ENCODE peak calls at places on chromosomes 5 and 9, in five cellular contexts. S is heart right ventricle, O is psoas muscle, G is MG63, Y is kidney. Q is an unnamed sample. For H3K9me3, the result is how much of the 10 kb centered on the place peaks cover.

GRCh38 chr5:12292610-12293204 is 388.5 kb upstream of the CTNND2 start:
- DNase-seq in S (no peak), Y (no peak), O (no peak), G (no peak), Q (no peak)

GRCh38 chr5:32317056-32317455 is 4.3 kb upstream of the MTMR12 start:
- DNase-seq in Y (no peak), G (peak), S (no peak), O (no peak), Q (no peak)

GRCh38 chr5:173568128-173568527 is 48.3 kb downstream of the BOD1 start:
- DNase-seq in S (no peak), O (no peak), Y (no peak), G (no peak), Q (no peak)

GRCh38 chr9:2241461-2241874 is 226.3 kb downstream of the SMARCA2 start:
- DNase-seq in Y (peak), G (no peak), S (peak), O (peak), Q (no peak)

GRCh38 chr5:104241051-104241450 is 678.5 kb upstream of the NUDT12 start:
- DNase-seq in Y (no peak), G (peak), O (no peak), S (no peak), Q (no peak)

GRCh38 chr5:119896851-119897536 is 267.6 kb downstream of the FAM170A start:
- DNase-seq in Y (no peak), S (no peak), O (no peak), G (no peak), Q (no peak)

GRCh38 chr9:4287386-4287785 is 12.5 kb downstream of the GLIS3 start:
- DNase-seq in Y (no peak), G (no peak), S (no peak), O (no peak), Q (no peak)

GRCh38 chr5:142600611-142601360 is 85.1 kb downstream of the FGF1 start:
- DNase-seq in G (peak), O (no peak), Y (no peak), S (peak), Q (no peak)

GRCh38 chr9:133522073-133522910 is 2.5 kb downstream of the MYMK start:
- DNase-seq in O (no peak), Y (peak), G (no peak), S (peak), Q (no peak)

GRCh38 chr5:141356133-141356532 is 1.3 kb downstream of the PCDHGA4 start:
- DNase-seq in S (no peak), G (no peak), Y (no peak), O (no peak), Q (no peak)
- H3K9me3 ChIP-seq in S (half or more), G (under half), Y (half or more), O (under half), Q (half or more)

DNA sequence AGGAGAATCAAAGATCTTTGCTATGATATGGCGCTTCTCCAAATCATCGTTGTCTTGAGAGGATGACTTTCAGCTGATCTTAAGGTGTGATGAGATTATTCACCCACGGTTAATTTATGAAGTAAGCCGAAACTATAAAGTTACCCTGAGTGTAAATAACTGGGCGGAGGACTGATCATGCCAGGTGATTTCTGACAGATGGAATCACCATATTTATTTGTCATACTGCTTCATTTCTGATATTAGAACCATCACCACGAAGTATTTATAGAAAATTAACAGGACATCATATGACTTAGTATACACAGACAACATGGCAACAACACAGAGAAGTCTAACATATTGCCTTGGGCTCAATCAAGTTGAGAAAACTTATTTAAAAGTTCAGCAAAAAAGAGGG is 601.9 kb downstream of the RAB3C start:
- DNase-seq in O (no peak), S (no peak), Y (no peak), G (no peak), Q (no peak)
- H3K9me3 ChIP-seq in O (under half), S (under half), Y (under half), G (under half), Q (under half)

GRCh38 chr5:43336159-43336558 is 22.9 kb upstream of the HMGCS1 start:
- DNase-seq in S (no peak), O (no peak), Y (no peak), G (no peak), Q (no peak)
- H3K9me3 ChIP-seq in S (under half), O (under half), Y (under half), G (under half), Q (under half)

DNA sequence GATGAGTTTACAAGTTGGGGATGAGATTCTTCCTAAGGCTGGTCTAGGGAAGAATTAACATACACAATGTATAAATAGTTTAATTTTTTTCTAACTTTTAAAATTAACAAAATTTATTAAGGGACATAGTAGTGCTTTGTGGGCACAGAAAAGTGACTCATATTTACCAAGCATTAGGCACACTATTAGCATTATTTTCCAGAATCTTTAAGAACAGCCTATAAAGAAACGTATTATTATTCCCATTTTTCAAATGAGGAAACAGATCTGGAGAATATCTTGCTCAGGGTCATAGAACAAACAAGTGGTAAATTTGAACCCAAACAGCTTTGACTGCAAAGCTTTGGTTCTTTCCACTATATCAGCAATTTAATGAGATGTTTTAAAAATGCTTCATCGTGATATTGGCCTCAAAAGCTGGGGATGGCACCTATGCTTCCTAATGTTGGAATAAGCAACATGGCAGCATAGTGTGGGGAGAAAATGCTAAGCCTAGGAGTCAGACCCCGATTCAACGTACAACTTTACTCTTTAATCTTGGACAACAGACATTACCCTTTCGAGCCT is 55.9 kb downstream of the ABCA1 start:
- DNase-seq in S (no peak), G (no peak), Y (no peak), O (no peak), Q (no peak)
- H3K9me3 ChIP-seq in S (under half), G (under half), Y (under half), O (under half), Q (under half)